ENCODE peak calls at places on chromosomes 2 and 18, in seven cellular contexts. K is stimulated activated CD4-positive, alpha-beta T cell treated with anti-CD3 and anti-CD28 coated beads, Interleukin-15, amount 100 ng/mL, for 1 hour; O is cardiac muscle cell; X is PC-9; I is Daoy; F is EL; Z is H54. J is an unnamed sample.

GRCh38 chr2:73979021-73979420 is 5.7 kb upstream of the TET3 start:
- DNase-seq in Z (no peak), K (no peak), X (no peak), I (no peak), O (no peak), F (no peak), J (no peak)

GRCh38 chr2:74602553-74603281 is 45.4 kb downstream of the M1AP start:
- DNase-seq in F (peak), I (peak), O (no peak), Z (no peak), X (peak), K (no peak), J (no peak)

GRCh38 chr2:85430780-85431601 is 12.5 kb downstream of the SH2D6 start:
- DNase-seq in X (no peak), I (no peak), F (no peak), O (no peak), Z (no peak), K (no peak), J (peak)

GRCh38 chr2:207334309-207334630 is 168.5 kb upstream of the KLF7 start:
- DNase-seq in K (no peak), I (no peak), F (no peak), Z (no peak), O (no peak), X (peak), J (no peak)

GRCh38 chr2:8575011-8575750 is 106.7 kb upstream of the ID2 start:
- DNase-seq in X (no peak), K (no peak), O (no peak), I (no peak), F (no peak), Z (no peak), J (peak)

GRCh38 chr2:207256476-207257207 is 90.9 kb upstream of the KLF7 start:
- DNase-seq in X (no peak), K (no peak), I (peak), Z (no peak), O (no peak), F (peak), J (peak)

GRCh38 chr2:85888745-85889647 is at the start of gene ST3GAL5:
- DNase-seq in O (peak), F (peak), K (peak), X (peak), I (peak), Z (peak), J (peak)

GRCh38 chr2:105761931-105762515 is 17.3 kb downstream of the NCK2 start:
- DNase-seq in F (no peak), Z (no peak), O (no peak), X (no peak), I (no peak), K (no peak), J (peak)

GRCh38 chr18:32717151-32717550 is 55.7 kb downstream of the KLHL14 start:
- DNase-seq in Z (no peak), K (no peak), X (no peak), I (no peak), O (no peak), F (no peak), J (no peak)

GRCh38 chr18:36411745-36412168 is 114.2 kb downstream of the FHOD3 start:
- DNase-seq in K (no peak), O (peak), I (peak), Z (no peak), X (no peak), F (peak), J (no peak)

GRCh38 chr2:128603411-128603924 is 284.8 kb upstream of the HS6ST1 start:
- DNase-seq in O (no peak), Z (no peak), K (no peak), X (no peak), I (no peak), F (no peak), J (no peak)

GRCh38 chr2:47687856-47688255 is 95.1 kb upstream of the MSH6 start:
- DNase-seq in O (no peak), Z (no peak), I (no peak), K (no peak), X (no peak), F (no peak), J (no peak)

GRCh38 chr2:19070866-19071265 is 287.6 kb downstream of the OSR1 start:
- DNase-seq in Z (no peak), K (no peak), I (no peak), F (no peak), X (no peak), O (no peak), J (no peak)